ENCODE peak calls at places on chromosomes 16 and 17, in seven cellular contexts. X is HEK293T; C is activated naive CD8-positive, alpha-beta T cell treated with anti-CD3 and anti-CD28 coated beads, Interleukin-2, amount 50 U/mL, for 24 hours; U is RWPE1; A is lower leg skin; V is H4; O is right cardiac atrium. H is an unnamed sample.

GRCh38 chr16:75064403-75065148 is 52.0 kb downstream of the LDHD start:
- DNase-seq in X (no peak), C (peak), U (no peak), A (no peak), V (peak), O (no peak), H (no peak)

GRCh38 chr17:12406623-12407228 is 259.0 kb upstream of the MYOCD start:
- DNase-seq in X (no peak), C (no peak), U (no peak), A (no peak), V (no peak), O (no peak), H (no peak)

GRCh38 chr17:58706351-58707140 is 14.1 kb downstream of the RAD51C start:
- DNase-seq in X (no peak), C (no peak), U (no peak), A (no peak), V (no peak), O (no peak), H (no peak)

GRCh38 chr17:7443499-7444485 is 1.1 kb upstream of the CHRNB1 start:
- DNase-seq in X (no peak), C (no peak), U (peak), A (no peak), V (no peak), O (peak), H (no peak)

GRCh38 chr16:20333120-20333519 is 5.8 kb upstream of the GP2 start:
- DNase-seq in X (no peak), C (no peak), U (no peak), A (no peak), V (no peak), O (no peak), H (no peak)

GRCh38 chr16:82878466-82878865 is 251.7 kb downstream of the CDH13 start:
- DNase-seq in X (no peak), C (no peak), U (no peak), A (no peak), V (no peak), O (no peak), H (no peak)

GRCh38 chr16:28859326-28859725 is 4.3 kb upstream of the SH2B1 start:
- DNase-seq in X (no peak), C (no peak), U (no peak), A (no peak), V (no peak), O (no peak), H (no peak)

GRCh38 chr17:41521574-41522261 is 3.0 kb upstream of the KRT15 start:
- DNase-seq in X (no peak), C (no peak), U (peak), A (no peak), V (peak), O (no peak), H (no peak)

GRCh38 chr16:2088759-2089358 is 41.1 kb downstream of the TSC2 start:
- DNase-seq in X (no peak), C (no peak), U (peak), A (no peak), V (no peak), O (no peak), H (no peak)

GRCh38 chr17:78488867-78489634 is 88.1 kb downstream of the DNAH17 start:
- DNase-seq in X (no peak), C (no peak), U (no peak), A (no peak), V (no peak), O (peak), H (no peak)

GRCh38 chr16:3842994-3843393 is 37.5 kb downstream of the CREBBP start:
- DNase-seq in X (no peak), C (no peak), U (no peak), A (no peak), V (no peak), O (peak), H (no peak)

GRCh38 chr17:48148029-48148759 is 40.6 kb downstream of the SNX11 start:
- DNase-seq in X (no peak), C (no peak), U (no peak), A (no peak), V (no peak), O (no peak), H (no peak)

GRCh38 chr16:66515543-66516171 is 34.3 kb downstream of the TK2 start:
- DNase-seq in X (no peak), C (no peak), U (no peak), A (no peak), V (peak), O (peak), H (peak)

GRCh38 chr17:60631119-60631518 is 31.1 kb downstream of the PPM1D start:
- DNase-seq in X (no peak), C (no peak), U (no peak), A (no peak), V (no peak), O (no peak), H (peak)

GRCh38 chr17:34163681-34164080 is 91.4 kb upstream of the CCL2 start:
- DNase-seq in X (peak), C (no peak), U (no peak), A (no peak), V (peak), O (no peak), H (no peak)

GRCh38 chr16:55532227-55532626 is 23.4 kb downstream of the LPCAT2 start:
- DNase-seq in X (no peak), C (no peak), U (no peak), A (no peak), V (no peak), O (no peak), H (no peak)

H was measured in posterior vena cava.